ENCODE peak calls at places on chromosome 15, in four cellular contexts. N is NT2/D1; L is CD8-positive, alpha-beta T cell; A is tibial artery. P is an unnamed sample. For H3K27me3 and H3K36me3, the result is how much of the 10 kb centered on the place peaks cover.

GRCh38 chr15:68382286-68383007 is 49.5 kb downstream of the ITGA11 start:
- DNase-seq in N (no peak), L (no peak), A (peak), P (no peak)

GRCh38 chr15:79180318-79180717 is 89.7 kb upstream of the RASGRF1 start:
- DNase-seq in N (no peak), L (no peak), A (no peak), P (no peak)

GRCh38 chr15:51724673-51725072 is 12.8 kb downstream of the LYSMD2 start:
- DNase-seq in N (no peak), L (no peak), A (no peak), P (peak)

GRCh38 chr15:26711445-26711844 is 61.4 kb downstream of the GABRB3 start:
- DNase-seq in N (no peak), L (no peak), A (no peak), P (peak)

GRCh38 chr15:70576683-70577082 is 186.7 kb downstream of the UACA start:
- DNase-seq in N (no peak), L (no peak), A (no peak), P (no peak)

GRCh38 chr15:75357976-75358673 is 10.3 kb downstream of the MAN2C1 start:
- DNase-seq in N (no peak), L (no peak), A (no peak), P (no peak)

GRCh38 chr15:98958076-98958475 is 49.5 kb downstream of the PGPEP1L start:
- DNase-seq in N (no peak), L (no peak), A (no peak), P (no peak)

GRCh38 chr15:75823860-75824613 is 19.2 kb upstream of the UBE2Q2 start:
- DNase-seq in N (peak), L (no peak), A (no peak), P (peak)

GRCh38 chr15:36483409-36483808 is 96.0 kb upstream of the CDIN1 start:
- DNase-seq in N (no peak), L (no peak), A (no peak), P (no peak)

GRCh38 chr15:22239806-22240180 is 159.5 kb downstream of the OR4M2 start:
- DNase-seq in N (no peak), L (no peak), A (no peak), P (no peak)

GRCh38 chr15:68333775-68334470 is 56.4 kb downstream of the FEM1B start:
- DNase-seq in N (no peak), L (no peak), A (peak), P (no peak)

GRCh38 chr15:51917493-51917892 is 54.1 kb downstream of the LEO1 start:
- DNase-seq in N (peak), L (no peak), A (no peak), P (peak)

GRCh38 chr15:76177491-76178040 is 117.8 kb downstream of the TMEM266 start:
- DNase-seq in N (no peak), L (no peak), A (peak), P (no peak)

GRCh38 chr15:20340331-20340811 is 201.2 kb downstream of the GOLGA6L6 start:
- DNase-seq in N (no peak), L (peak), A (peak), P (peak)

GRCh38 chr15:43249699-43250203 is 17.0 kb downstream of the TGM5 start:
- DNase-seq in N (no peak), L (no peak), A (no peak), P (peak)

GRCh38 chr15:90004671-90005070 is 3.5 kb downstream of the ZNF710 start:
- DNase-seq in N (no peak), L (no peak), A (peak), P (no peak)

GRCh38 chr15:72579814-72580213 is 74.7 kb upstream of the GOLGA6B start:
- DNase-seq in N (no peak), L (no peak), A (no peak), P (no peak)

GRCh38 chr15:40192942-40193341 is 32.1 kb downstream of the BUB1B start:
- DNase-seq in N (no peak), L (no peak), A (no peak), P (no peak)

GRCh38 chr15:54304321-54304720 is 326.1 kb downstream of the UNC13C start:
- DNase-seq in N (no peak), L (no peak), A (no peak), P (no peak)

GRCh38 chr15:91887921-91888373 is 34.4 kb downstream of the SLCO3A1 start:
- DNase-seq in N (no peak), L (no peak), A (no peak), P (no peak)

GRCh38 chr15:82726816-82727215 is 17.1 kb upstream of the AP3B2 start:
- DNase-seq in N (no peak), L (no peak), A (no peak), P (no peak)

GRCh38 chr15:100103828-100104227 is 237.9 kb downstream of the ADAMTS17 start:
- DNase-seq in N (no peak), L (no peak), A (no peak), P (no peak)

GRCh38 chr15:40847225-40847961 is 3.5 kb downstream of the SPINT1 start:
- DNase-seq in N (peak), L (no peak), A (peak), P (peak)

GRCh38 chr15:61315471-61315870 is 86.4 kb upstream of the RORA start:
- DNase-seq in N (no peak), L (no peak), A (no peak), P (no peak)

GRCh38 chr15:35394416-35394815 is 151.5 kb downstream of the DPH6 start:
- DNase-seq in N (no peak), L (no peak), A (no peak), P (no peak)

GRCh38 chr15:52255008-52255407 is 40.6 kb downstream of the MYO5C start:
- DNase-seq in N (no peak), L (no peak), A (no peak), P (no peak)

GRCh38 chr15:25677719-25678497 is 185.2 kb downstream of the ATP10A start:
- DNase-seq in N (no peak), L (no peak), A (no peak), P (peak)

DNA sequence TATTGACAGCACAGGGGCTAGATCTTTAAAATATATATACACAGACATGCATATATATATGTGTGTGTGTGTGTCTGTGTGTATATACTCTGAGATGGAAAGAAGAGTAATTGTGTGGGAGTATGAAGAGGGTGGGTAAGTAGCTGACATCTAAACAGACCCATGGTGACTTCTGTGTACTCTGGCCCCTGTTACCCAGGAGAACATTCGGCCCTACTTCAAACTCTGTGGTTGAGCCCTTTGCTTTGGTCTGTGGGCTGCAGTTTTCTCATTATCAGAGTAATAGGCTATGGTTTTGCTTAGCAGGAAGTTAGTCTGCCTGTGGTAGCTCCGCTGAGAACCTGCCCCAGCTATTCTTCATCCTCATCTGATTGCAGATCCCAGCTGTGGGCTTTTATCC is 141.4 kb downstream of the RBPMS2 start:
- DNase-seq in N (no peak), L (peak), A (no peak), P (no peak)
- H3K4me3 ChIP-seq in N (no peak), L (peak), A (no peak), P (no peak)

DNA sequence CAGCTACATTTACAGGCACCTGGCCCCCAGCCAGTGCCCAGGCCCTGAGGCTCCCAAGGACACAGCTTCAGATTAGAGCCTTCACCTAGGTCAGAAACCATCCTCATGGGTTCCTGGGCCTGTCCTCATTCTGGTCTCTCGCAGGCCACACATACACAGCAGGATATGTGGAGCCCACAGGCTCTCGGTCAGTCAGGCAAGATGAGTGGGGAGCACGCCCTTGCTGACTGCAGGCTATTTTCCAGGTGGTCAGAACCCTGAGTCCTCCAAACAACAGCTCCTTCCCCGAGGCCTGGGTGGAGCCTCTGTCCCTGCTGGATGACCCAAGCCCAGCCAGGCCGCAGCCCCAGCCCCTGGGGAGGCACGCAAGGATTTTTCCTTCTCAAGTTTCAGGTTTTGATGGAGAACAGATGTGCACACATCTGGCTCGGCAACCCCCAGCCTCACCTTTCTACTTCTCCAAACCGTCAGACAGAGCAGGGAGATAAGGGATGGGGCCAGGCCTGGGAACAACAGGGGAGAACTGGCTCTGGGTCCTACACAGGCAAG is 1.6 kb downstream of the STRA6 start:
- DNase-seq in N (no peak), L (no peak), A (peak), P (peak)
- H3K27me3 ChIP-seq in N (under half), L (under half), A (under half), P (under half)

GRCh38 chr15:65259367-65259781 is 27.3 kb downstream of the PARP16 start:
- DNase-seq in N (no peak), L (no peak), A (peak), P (no peak)

GRCh38 chr15:65258863-65259262 is 27.8 kb downstream of the PARP16 start:
- DNase-seq in N (no peak), L (no peak), A (peak), P (no peak)

GRCh38 chr15:65266469-65266868 is 20.2 kb downstream of the PARP16 start:
- DNase-seq in N (no peak), L (no peak), A (no peak), P (no peak)

GRCh38 chr15:65264877-65265430 is 21.7 kb downstream of the PARP16 start:
- DNase-seq in N (no peak), L (no peak), A (no peak), P (no peak)

GRCh38 chr15:65263313-65263712 is 23.4 kb downstream of the PARP16 start:
- DNase-seq in N (no peak), L (no peak), A (no peak), P (no peak)
- H3K36me3 ChIP-seq in N (under half), L (half or more), A (under half), P (under half)

GRCh38 chr15:42157981-42158765 is 1.7 kb upstream of the PLA2G4F start:
- DNase-seq in N (no peak), L (no peak), A (no peak), P (peak)

GRCh38 chr15:42155546-42156265 is 730 bp downstream of the PLA2G4F start:
- DNase-seq in N (no peak), L (no peak), A (no peak), P (peak)

GRCh38 chr15:42157381-42157780 is 945 bp upstream of the PLA2G4F start:
- DNase-seq in N (no peak), L (no peak), A (no peak), P (no peak)

GRCh38 chr15:42154576-42155355 is 1.7 kb downstream of the PLA2G4F start:
- DNase-seq in N (no peak), L (no peak), A (no peak), P (peak)

DNA sequence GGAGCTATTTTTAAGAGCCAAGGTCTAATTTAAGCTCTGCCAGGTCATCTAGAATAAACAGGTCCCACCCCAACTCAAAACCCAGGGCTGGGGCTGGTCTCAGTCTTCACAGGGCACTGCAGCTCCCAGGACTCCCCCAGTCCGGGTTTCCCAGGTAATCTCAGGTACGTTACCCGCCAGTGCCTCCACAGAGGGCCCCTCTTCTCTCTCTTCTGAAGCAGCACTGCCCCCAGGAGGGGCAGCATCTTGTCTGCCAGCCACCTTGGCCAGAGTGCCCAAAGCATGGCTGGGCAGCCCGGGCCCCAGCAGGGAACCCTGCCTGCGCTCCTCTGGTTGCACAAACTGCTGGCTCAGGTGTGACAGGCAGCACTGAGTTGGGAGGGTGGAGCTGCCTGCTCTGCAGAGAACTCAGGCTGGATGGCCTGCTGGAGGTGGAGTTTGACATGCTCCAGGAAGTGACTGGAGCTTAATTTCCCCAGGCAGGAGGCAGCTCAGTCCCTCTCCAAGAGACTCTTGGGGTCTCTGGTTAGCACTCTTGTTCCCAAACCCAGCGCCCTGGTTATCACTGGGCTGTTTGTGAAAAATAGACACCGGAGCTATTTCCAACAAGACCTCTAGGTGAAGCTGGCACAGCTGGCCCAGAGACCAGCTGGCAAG is at the start of gene PLA2G4F:
- DNase-seq in N (no peak), L (no peak), A (no peak), P (peak)
- H3K4me3 ChIP-seq in N (no peak), L (no peak), A (no peak), P (no peak)

GRCh38 chr15:77853910-77854309 is 221.2 kb upstream of the LINGO1 start:
- DNase-seq in N (no peak), L (no peak), A (no peak), P (no peak)

GRCh38 chr15:77853008-77853328 is 220.3 kb upstream of the LINGO1 start:
- DNase-seq in N (no peak), L (no peak), A (no peak), P (peak)

GRCh38 chr15:77851086-77851485 is 218.4 kb upstream of the LINGO1 start:
- DNase-seq in N (no peak), L (no peak), A (no peak), P (no peak)

GRCh38 chr15:77851696-77852095 is 219.0 kb upstream of the LINGO1 start:
- DNase-seq in N (no peak), L (no peak), A (no peak), P (no peak)

GRCh38 chr15:77852241-77853007 is 219.7 kb upstream of the LINGO1 start:
- DNase-seq in N (no peak), L (no peak), A (no peak), P (peak)
- H3K27me3 ChIP-seq in N (under half), L (under half), A (under half), P (under half)

P was measured in H7.